ENCODE peak calls at places on chromosomes 11 and 22, in five cellular contexts. One of them, this sample, is unnamed.

GRCh38 chr11:12403122-12403994 is 26.0 kb downstream of the PARVA start:
- DNase-seq in heart left ventricle: no peak
- DNase-seq in hepatocyte: no peak
- DNase-seq in fibroblast of pulmonary artery: peak
- DNase-seq in sigmoid colon: no peak
- DNase-seq in this sample: no peak

GRCh38 chr11:104163100-104164027 is 583 bp downstream of the PDGFD start:
- DNase-seq in fibroblast of pulmonary artery: peak
- DNase-seq in heart left ventricle: peak
- DNase-seq in sigmoid colon: no peak
- DNase-seq in hepatocyte: peak
- DNase-seq in this sample: peak

GRCh38 chr11:66854231-66854661 is 2.6 kb upstream of the LRFN4 start:
- DNase-seq in fibroblast of pulmonary artery: no peak
- DNase-seq in heart left ventricle: peak
- DNase-seq in sigmoid colon: no peak
- DNase-seq in hepatocyte: no peak
- DNase-seq in this sample: no peak

GRCh38 chr22:42892571-42893316 is 35.7 kb upstream of the ARFGAP3 start:
- DNase-seq in sigmoid colon: no peak
- DNase-seq in heart left ventricle: peak
- DNase-seq in hepatocyte: no peak
- DNase-seq in fibroblast of pulmonary artery: no peak
- DNase-seq in this sample: no peak

GRCh38 chr11:34830648-34831047 is 85.5 kb downstream of the APIP start:
- DNase-seq in hepatocyte: no peak
- DNase-seq in fibroblast of pulmonary artery: peak
- DNase-seq in sigmoid colon: no peak
- DNase-seq in heart left ventricle: peak
- DNase-seq in this sample: no peak

GRCh38 chr11:45745065-45745811 is 59.7 kb upstream of the SLC35C1 start:
- DNase-seq in fibroblast of pulmonary artery: peak
- DNase-seq in hepatocyte: no peak
- DNase-seq in heart left ventricle: peak
- DNase-seq in sigmoid colon: peak
- DNase-seq in this sample: no peak

GRCh38 chr22:31044262-31044861 is 36.8 kb upstream of the SMTN start:
- DNase-seq in hepatocyte: no peak
- DNase-seq in fibroblast of pulmonary artery: peak
- DNase-seq in heart left ventricle: peak
- DNase-seq in sigmoid colon: peak
- DNase-seq in this sample: peak

GRCh38 chr22:29377979-29378378 is 10.4 kb downstream of the AP1B1 start:
- DNase-seq in fibroblast of pulmonary artery: no peak
- DNase-seq in sigmoid colon: peak
- DNase-seq in hepatocyte: no peak
- DNase-seq in heart left ventricle: no peak
- DNase-seq in this sample: no peak

GRCh38 chr11:34972892-34973291 is 56.5 kb downstream of the PDHX start:
- DNase-seq in heart left ventricle: no peak
- DNase-seq in fibroblast of pulmonary artery: peak
- DNase-seq in sigmoid colon: no peak
- DNase-seq in hepatocyte: no peak
- DNase-seq in this sample: peak

GRCh38 chr22:25067851-25068421 is 115.4 kb downstream of the KIAA1671 start:
- DNase-seq in heart left ventricle: no peak
- DNase-seq in hepatocyte: no peak
- DNase-seq in sigmoid colon: no peak
- DNase-seq in fibroblast of pulmonary artery: no peak
- DNase-seq in this sample: no peak

GRCh38 chr11:125433454-125434121 is 62.5 kb downstream of the FEZ1 start:
- DNase-seq in sigmoid colon: no peak
- DNase-seq in fibroblast of pulmonary artery: peak
- DNase-seq in heart left ventricle: peak
- DNase-seq in hepatocyte: peak
- DNase-seq in this sample: peak

GRCh38 chr22:37169947-37170688 is 17.9 kb downstream of the C1QTNF6 start:
- DNase-seq in heart left ventricle: peak
- DNase-seq in hepatocyte: no peak
- DNase-seq in sigmoid colon: peak
- DNase-seq in fibroblast of pulmonary artery: no peak
- DNase-seq in this sample: no peak

GRCh38 chr22:21033895-21034294 is 1.5 kb upstream of the SLC7A4 start:
- DNase-seq in hepatocyte: no peak
- DNase-seq in heart left ventricle: no peak
- DNase-seq in sigmoid colon: no peak
- DNase-seq in fibroblast of pulmonary artery: no peak
- DNase-seq in this sample: peak

GRCh38 chr22:50473855-50474671 is 772 bp downstream of the SBF1 start:
- DNase-seq in sigmoid colon: peak
- DNase-seq in hepatocyte: peak
- DNase-seq in heart left ventricle: peak
- DNase-seq in fibroblast of pulmonary artery: peak
- DNase-seq in this sample: peak

GRCh38 chr22:32401486-32401885 is 10.6 kb downstream of the RTCB start:
- DNase-seq in fibroblast of pulmonary artery: no peak
- DNase-seq in heart left ventricle: no peak
- DNase-seq in sigmoid colon: no peak
- DNase-seq in hepatocyte: no peak
- DNase-seq in this sample: no peak

GRCh38 chr11:7514099-7514725 is 413 bp downstream of the PPFIBP2 start:
- DNase-seq in hepatocyte: peak
- DNase-seq in sigmoid colon: peak
- DNase-seq in fibroblast of pulmonary artery: no peak
- DNase-seq in heart left ventricle: peak
- DNase-seq in this sample: no peak

GRCh38 chr22:24432059-24432853 is 4.9 kb downstream of the ADORA2A start:
- DNase-seq in hepatocyte: peak
- DNase-seq in heart left ventricle: peak
- DNase-seq in fibroblast of pulmonary artery: peak
- DNase-seq in sigmoid colon: peak
- DNase-seq in this sample: peak

GRCh38 chr11:72443016-72443415 is 8.7 kb upstream of the CLPB start:
- DNase-seq in heart left ventricle: no peak
- DNase-seq in fibroblast of pulmonary artery: peak
- DNase-seq in hepatocyte: no peak
- DNase-seq in sigmoid colon: no peak
- DNase-seq in this sample: peak

GRCh38 chr22:22462813-22463567 is 45.6 kb downstream of the ZNF280B start:
- DNase-seq in fibroblast of pulmonary artery: no peak
- DNase-seq in sigmoid colon: no peak
- DNase-seq in hepatocyte: no peak
- DNase-seq in heart left ventricle: no peak
- DNase-seq in this sample: no peak

GRCh38 chr22:45966320-45966891 is 10.6 kb downstream of the WNT7B start:
- DNase-seq in heart left ventricle: no peak
- DNase-seq in hepatocyte: no peak
- DNase-seq in fibroblast of pulmonary artery: no peak
- DNase-seq in sigmoid colon: no peak
- DNase-seq in this sample: no peak

GRCh38 chr11:119982517-119983239 is 155.2 kb downstream of the TRIM29 start:
- DNase-seq in heart left ventricle: no peak
- DNase-seq in fibroblast of pulmonary artery: peak
- DNase-seq in sigmoid colon: no peak
- DNase-seq in hepatocyte: no peak
- DNase-seq in this sample: no peak

GRCh38 chr11:9330387-9331384 is 16.3 kb upstream of the TMEM41B start:
- DNase-seq in sigmoid colon: no peak
- DNase-seq in fibroblast of pulmonary artery: no peak
- DNase-seq in hepatocyte: no peak
- DNase-seq in heart left ventricle: no peak
- DNase-seq in this sample: peak

GRCh38 chr22:17566776-17567175 is 3.5 kb downstream of the SLC25A18 start:
- DNase-seq in fibroblast of pulmonary artery: no peak
- DNase-seq in hepatocyte: no peak
- DNase-seq in heart left ventricle: no peak
- DNase-seq in sigmoid colon: no peak
- DNase-seq in this sample: no peak

GRCh38 chr11:62461740-62462522 is 43.1 kb downstream of the SCGB1A1 start:
- DNase-seq in heart left ventricle: no peak
- DNase-seq in sigmoid colon: no peak
- DNase-seq in fibroblast of pulmonary artery: peak
- DNase-seq in hepatocyte: no peak
- DNase-seq in this sample: peak

GRCh38 chr11:122863704-122864326 is 18.7 kb upstream of the JHY start:
- DNase-seq in hepatocyte: peak
- DNase-seq in heart left ventricle: no peak
- DNase-seq in sigmoid colon: no peak
- DNase-seq in fibroblast of pulmonary artery: peak
- DNase-seq in this sample: peak

GRCh38 chr11:112885744-112886706 is 75.2 kb upstream of the NCAM1 start:
- DNase-seq in fibroblast of pulmonary artery: no peak
- DNase-seq in hepatocyte: no peak
- DNase-seq in heart left ventricle: no peak
- DNase-seq in sigmoid colon: no peak
- DNase-seq in this sample: no peak

GRCh38 chr11:128208329-128209220 is 378.8 kb downstream of the ETS1 start:
- DNase-seq in sigmoid colon: no peak
- DNase-seq in heart left ventricle: peak
- DNase-seq in hepatocyte: no peak
- DNase-seq in fibroblast of pulmonary artery: peak
- DNase-seq in this sample: peak

GRCh38 chr11:102476812-102477211 is 24.2 kb upstream of the TMEM123 start:
- DNase-seq in heart left ventricle: peak
- DNase-seq in fibroblast of pulmonary artery: peak
- DNase-seq in hepatocyte: peak
- DNase-seq in sigmoid colon: no peak
- DNase-seq in this sample: no peak

DNA sequence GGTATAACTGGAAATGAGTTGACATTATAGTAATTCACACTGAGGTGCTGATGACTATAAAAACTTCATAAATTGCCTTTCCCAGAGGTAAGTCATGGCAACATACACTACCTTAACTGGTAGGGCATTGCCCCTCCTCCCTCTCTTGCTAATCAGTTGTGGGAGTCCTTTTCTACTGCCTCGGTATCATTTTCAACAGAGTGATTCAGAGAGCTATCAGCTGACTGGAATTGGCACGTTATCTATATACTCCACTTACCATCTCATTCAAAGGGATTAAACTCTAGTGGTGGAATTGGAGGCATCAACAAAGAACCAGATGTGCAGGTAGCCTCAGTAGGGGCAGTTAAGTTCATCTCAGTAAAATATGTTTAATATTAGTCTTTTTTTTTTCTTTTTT is 8.0 kb upstream of the NUP160 start:
- DNase-seq in hepatocyte: peak
- DNase-seq in sigmoid colon: no peak
- DNase-seq in fibroblast of pulmonary artery: no peak
- DNase-seq in heart left ventricle: no peak
- DNase-seq in this sample: no peak
- H3K4me3 ChIP-seq in hepatocyte: no peak
- H3K4me3 ChIP-seq in sigmoid colon: no peak
- H3K4me3 ChIP-seq in fibroblast of pulmonary artery: no peak
- H3K4me3 ChIP-seq in heart left ventricle: no peak
- H3K4me3 ChIP-seq in this sample: no peak

DNA sequence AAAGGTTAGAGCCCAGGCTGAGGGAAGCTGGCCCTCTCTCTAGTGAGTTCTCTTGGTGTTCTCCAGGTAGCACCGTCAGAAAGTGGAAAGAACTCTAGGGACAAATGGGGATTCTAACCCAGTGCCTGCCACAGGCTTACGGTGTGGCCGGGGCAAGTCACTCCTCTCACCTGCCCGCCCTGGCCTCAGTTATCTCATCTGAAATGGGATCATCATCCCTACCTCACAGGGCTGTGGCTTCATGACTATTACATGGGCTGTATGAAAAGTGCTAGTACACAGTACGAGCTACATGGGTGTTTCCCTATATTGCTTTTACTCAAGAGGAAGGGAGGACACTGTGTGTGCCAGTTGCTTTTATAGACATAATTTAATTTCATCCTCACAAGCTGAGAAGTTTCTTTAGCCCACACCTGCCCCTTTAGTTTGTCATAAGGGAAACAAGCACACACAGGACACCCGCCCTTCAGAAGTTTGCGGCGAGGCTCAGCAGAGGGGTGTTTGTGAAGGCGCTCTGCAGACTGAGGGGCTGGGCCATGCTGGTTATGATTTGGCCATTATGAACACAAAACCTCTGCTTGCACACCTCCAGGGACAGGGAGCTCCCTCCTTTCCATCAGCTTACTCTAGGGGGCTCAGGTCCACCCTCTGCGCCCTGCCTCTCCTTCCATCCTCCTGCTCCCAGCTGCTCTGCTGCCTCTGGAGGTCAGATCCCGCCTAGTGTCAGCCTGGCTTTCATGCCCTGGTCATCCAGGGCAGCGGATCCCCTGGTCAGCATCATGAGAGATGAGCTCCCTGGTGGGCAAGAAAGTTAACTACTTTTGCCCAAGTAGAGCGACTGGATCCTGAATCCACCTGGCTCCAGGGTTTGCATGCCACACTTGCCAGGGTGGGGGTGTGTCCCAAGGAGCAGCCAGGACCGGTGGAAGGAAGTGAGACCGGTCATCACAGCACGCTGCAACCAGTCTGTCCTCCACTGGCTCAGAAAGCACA is 1.2 kb downstream of the KLHL35 start:
- DNase-seq in fibroblast of pulmonary artery: no peak
- DNase-seq in hepatocyte: no peak
- DNase-seq in sigmoid colon: no peak
- DNase-seq in heart left ventricle: peak
- DNase-seq in this sample: no peak
- TF ChIP-seq CTCF in fibroblast of pulmonary artery: no peak
- TF ChIP-seq CTCF in hepatocyte: no peak
- TF ChIP-seq CTCF in sigmoid colon: no peak
- TF ChIP-seq CTCF in heart left ventricle: no peak
- TF ChIP-seq CTCF in this sample: peak

DNA sequence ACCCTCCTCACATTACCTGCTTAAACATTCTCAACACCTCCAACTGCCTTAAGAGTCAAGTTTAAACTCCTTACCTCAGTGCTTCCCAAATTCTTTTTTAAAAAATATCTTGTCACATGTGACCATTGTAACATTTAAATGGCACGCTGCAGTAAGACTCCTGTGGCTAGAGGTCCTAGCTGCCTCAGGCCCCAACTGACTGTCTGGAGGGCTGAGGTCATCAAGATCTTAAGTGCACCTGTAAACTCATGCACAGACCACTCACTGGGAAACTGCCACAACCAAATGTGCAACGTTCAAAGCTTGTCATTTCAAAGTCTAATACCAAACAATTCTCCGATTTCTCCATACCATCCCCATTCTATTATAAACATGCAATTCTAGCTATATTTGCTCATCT is 16.4 kb upstream of the CCDC34 start:
- DNase-seq in heart left ventricle: no peak
- DNase-seq in sigmoid colon: no peak
- DNase-seq in hepatocyte: no peak
- DNase-seq in fibroblast of pulmonary artery: no peak
- DNase-seq in this sample: no peak
- H3K4me3 ChIP-seq in heart left ventricle: no peak
- H3K4me3 ChIP-seq in sigmoid colon: no peak
- H3K4me3 ChIP-seq in hepatocyte: no peak
- H3K4me3 ChIP-seq in fibroblast of pulmonary artery: no peak
- H3K4me3 ChIP-seq in this sample: no peak

GRCh38 chr22:28186641-28187040 is 267.6 kb upstream of the PITPNB start:
- DNase-seq in fibroblast of pulmonary artery: no peak
- DNase-seq in heart left ventricle: no peak
- DNase-seq in hepatocyte: no peak
- DNase-seq in sigmoid colon: no peak
- DNase-seq in this sample: no peak
- TF ChIP-seq CTCF in fibroblast of pulmonary artery: no peak
- TF ChIP-seq CTCF in heart left ventricle: no peak
- TF ChIP-seq CTCF in hepatocyte: no peak
- TF ChIP-seq CTCF in sigmoid colon: no peak
- TF ChIP-seq CTCF in this sample: no peak

This sample was measured in AG10803.